ENCODE peak calls at places on chromosomes 16 and 17, in five cellular contexts. T, B, F, L and H are unnamed samples.

GRCh38 chr16:20866161-20866772 is 33.9 kb downstream of the DCUN1D3 start:
- DNase-seq in T (peak; percentile 58), B (no peak), F (peak; percentile 87), L (peak; percentile 61), H (peak; percentile 29)

GRCh38 chr16:12086861-12087260 is 110.3 kb downstream of the SNX29 start:
- DNase-seq in T (no peak), B (no peak), F (no peak), L (no peak), H (no peak)

GRCh38 chr16:88640520-88641247 is 2.3 kb downstream of the IL17C start:
- DNase-seq in T (no peak), B (peak; percentile 42), F (no peak), L (no peak), H (peak; percentile 62)

GRCh38 chr17:74686761-74687160 is 26.0 kb downstream of the CD300LF start:
- DNase-seq in T (no peak), B (peak; percentile 39), F (no peak), L (no peak), H (no peak)

GRCh38 chr17:7173687-7174602 is 5.2 kb downstream of the ASGR1 start:
- DNase-seq in T (peak; percentile 58), B (no peak), F (no peak), L (peak; percentile 89), H (peak; percentile 59)

GRCh38 chr16:4263504-4264436 is 9.1 kb downstream of the TFAP4 start:
- DNase-seq in T (peak; percentile 82), B (peak; percentile 30), F (peak; percentile 86), L (peak; percentile 71), H (peak; percentile 58)

GRCh38 chr17:5780476-5780875 is 196.2 kb upstream of the NLRP1 start:
- DNase-seq in T (no peak), B (no peak), F (peak; percentile 79), L (no peak), H (no peak)

GRCh38 chr17:15397605-15398004 is 56.2 kb upstream of the TEKT3 start:
- DNase-seq in T (no peak), B (no peak), F (no peak), L (no peak), H (no peak)

DNA sequence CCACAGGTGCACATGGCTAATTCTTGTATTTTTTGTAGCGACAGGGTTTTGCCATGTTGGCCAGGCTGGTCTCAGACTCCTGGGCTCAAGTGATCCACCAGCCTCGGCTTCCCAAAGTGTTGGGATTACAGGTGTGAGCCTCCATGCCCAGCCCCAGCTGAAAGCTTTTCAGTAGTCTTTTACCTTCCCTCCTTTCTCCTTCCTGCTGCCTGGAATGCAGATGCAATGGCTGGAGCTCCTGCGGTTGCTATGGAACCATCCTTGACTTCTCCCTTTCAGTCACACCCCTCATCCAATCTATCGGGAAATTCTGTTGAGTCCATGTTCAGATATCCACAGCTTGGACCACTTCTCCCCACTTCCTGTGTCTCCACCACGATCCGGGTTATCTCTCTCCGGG is 12.5 kb upstream of the SLC38A10 start:
- DNase-seq in T (no peak), B (no peak), F (no peak), L (no peak), H (no peak)
- TF ChIP-seq CTCF in T (no peak), B (no peak), F (no peak), L (no peak), H (no peak)

GRCh38 chr17:78998311-78999055 is 11.1 kb downstream of the CANT1 start:
- DNase-seq in T (peak; percentile 59), B (no peak), F (no peak), L (peak; percentile 43), H (no peak)
- H3K4me1 ChIP-seq in T (peaks cover 20% of the 10 kb centered on the region), B (no peaks in the 10 kb centered on the region), F (no peaks in the 10 kb centered on the region), L (no peaks in the 10 kb centered on the region), H (peaks cover 8% of the 10 kb centered on the region)

GRCh38 chr16:66509576-66509975 is 40.3 kb downstream of the TK2 start:
- DNase-seq in T (no peak), B (no peak), F (no peak), L (no peak), H (no peak)

GRCh38 chr16:66510298-66510697 is 39.6 kb downstream of the TK2 start:
- DNase-seq in T (no peak), B (no peak), F (no peak), L (no peak), H (peak; percentile 88)

GRCh38 chr16:66512589-66513404 is 37.1 kb downstream of the TK2 start:
- DNase-seq in T (no peak), B (no peak), F (no peak), L (no peak), H (no peak)

GRCh38 chr16:66510711-66511614 is 39.0 kb downstream of the TK2 start:
- DNase-seq in T (no peak), B (no peak), F (no peak), L (no peak), H (peak; percentile 61)

DNA sequence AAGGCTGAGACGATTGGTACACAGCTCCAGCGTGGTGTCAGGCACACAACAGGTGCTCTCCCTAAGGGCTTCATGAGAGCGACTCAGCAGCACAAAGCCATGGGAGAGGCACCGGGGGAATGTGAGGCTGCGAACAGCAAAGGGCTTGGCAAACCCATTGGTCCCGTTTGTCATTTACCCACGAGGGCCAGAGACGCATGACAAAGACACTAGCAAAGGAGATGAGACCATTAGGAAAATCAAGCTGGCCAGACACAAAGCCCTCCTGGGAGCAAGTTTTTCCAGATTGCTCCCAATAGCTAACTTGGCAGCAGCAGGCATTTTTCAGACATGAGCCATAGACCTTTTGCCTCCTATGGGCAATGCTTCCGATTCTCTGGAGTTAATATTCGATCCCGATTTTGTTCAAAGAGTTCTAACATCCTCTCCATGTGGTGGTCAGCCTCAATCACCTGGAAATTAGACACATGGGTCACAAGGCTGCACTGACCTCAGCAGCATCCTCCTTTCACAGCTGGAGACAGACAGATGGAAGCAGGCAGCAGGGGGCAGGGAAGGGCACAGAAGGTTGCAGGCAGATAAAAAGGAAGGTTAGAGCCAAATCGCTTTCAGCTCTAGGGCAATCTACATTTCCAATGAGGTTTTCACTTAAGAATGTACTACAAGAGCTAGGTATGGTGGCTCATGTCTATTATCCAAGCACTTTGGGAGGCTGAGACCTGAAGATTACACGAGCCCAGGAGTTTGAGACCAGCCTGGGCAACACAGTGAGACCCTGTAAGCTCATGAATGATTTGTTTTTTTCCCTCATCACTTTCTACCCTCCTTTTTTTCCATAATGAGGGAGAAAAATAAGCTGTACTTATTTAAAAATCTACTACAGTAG is 38.1 kb downstream of the TK2 start:
- DNase-seq in T (no peak), B (peak; percentile 35), F (peak; percentile 72), L (no peak), H (peak; percentile 49)
- TF ChIP-seq CTCF in T (no peak), B (peak; percentile 57), F (no peak), L (no peak), H (no peak)

GRCh38 chr17:40530531-40530987 is 29.1 kb upstream of the TNS4 start:
- DNase-seq in T (no peak), B (no peak), F (no peak), L (peak; percentile 15), H (no peak)

GRCh38 chr17:40530988-40531971 is 29.9 kb upstream of the TNS4 start:
- DNase-seq in T (no peak), B (peak; percentile 32), F (no peak), L (peak; percentile 28), H (no peak)

GRCh38 chr17:40533896-40534295 is 31.4 kb downstream of the CCR7 start:
- DNase-seq in T (no peak), B (no peak), F (no peak), L (peak; percentile 17), H (no peak)

GRCh38 chr17:40534431-40535189 is 30.7 kb downstream of the CCR7 start:
- DNase-seq in T (no peak), B (no peak), F (no peak), L (no peak), H (no peak)

DNA sequence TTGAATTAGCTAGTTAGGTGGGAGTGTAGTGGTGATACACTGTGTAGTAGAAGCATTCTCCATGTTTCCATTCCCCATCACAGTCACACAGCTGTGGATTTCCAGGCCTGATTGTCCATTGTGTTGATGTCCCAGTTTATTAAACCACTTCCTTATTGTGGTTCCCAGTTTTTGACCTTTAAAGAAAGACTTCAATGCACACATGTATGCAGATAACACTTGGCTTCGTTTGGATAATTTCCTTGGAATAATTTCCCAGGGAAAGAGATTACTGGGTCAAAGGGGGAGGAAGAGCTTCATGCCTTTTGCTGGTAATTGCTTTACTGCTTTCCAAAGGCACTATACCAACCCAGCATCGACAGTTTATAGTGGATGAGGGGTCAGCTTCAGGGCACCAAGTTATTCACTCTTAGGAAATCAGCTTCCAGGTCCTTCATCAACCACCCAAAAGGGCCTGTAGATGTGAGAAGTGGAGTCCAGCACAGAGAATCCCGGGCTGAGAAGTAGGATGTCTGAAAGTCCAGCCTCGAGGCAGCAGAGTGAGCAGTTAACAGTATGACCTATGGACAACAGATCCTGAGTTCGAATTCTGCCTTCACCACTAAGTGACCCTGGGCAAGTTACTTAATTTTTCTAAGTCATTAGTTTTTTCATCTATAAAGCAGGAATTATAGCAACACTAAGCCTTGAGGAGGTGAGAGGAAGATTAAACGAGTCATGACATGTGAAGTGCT is 31.3 kb upstream of the TNS4 start:
- DNase-seq in T (no peak), B (no peak), F (peak; percentile 37), L (peak; percentile 10), H (no peak)
- H3K4me1 ChIP-seq in T (peaks cover 17% of the 10 kb centered on the region), B (peaks cover 20% of the 10 kb centered on the region), F (peaks cover 42% of the 10 kb centered on the region), L (peaks cover 33% of the 10 kb centered on the region), H (no peaks in the 10 kb centered on the region)

GRCh38 chr16:19578378-19578851 is 22.9 kb downstream of the VPS35L start:
- DNase-seq in T (no peak), B (no peak), F (no peak), L (no peak), H (no peak)
- TF ChIP-seq CTCF in T (no peak), B (no peak), F (no peak), L (no peak), H (no peak)